ENCODE peak calls at places on chromosomes 7 and 10, in four cellular contexts. G is left cardiac atrium, X is dermis microvascular lymphatic vessel endothelial cell, F is NCI-H1092. O is an unnamed sample.

GRCh38 chr7:130917669-130918128 is 183.7 kb upstream of the KLF14 start:
- DNase-seq in G (no peak), X (peak; percentile 72), F (no peak), O (no peak)

GRCh38 chr7:75879771-75880184 is 944 bp downstream of the RHBDD2 start:
- DNase-seq in G (no peak), X (peak; percentile 16), F (no peak), O (no peak)

GRCh38 chr7:107860981-107861652 is 29.9 kb upstream of the DLD start:
- DNase-seq in G (no peak), X (no peak), F (no peak), O (peak; percentile 44)

GRCh38 chr10:73838008-73838567 is 26.7 kb upstream of the NDST2 start:
- DNase-seq in G (no peak), X (no peak), F (no peak), O (no peak)

GRCh38 chr10:105837951-105838350 is 1196.9 kb downstream of the SORCS3 start:
- DNase-seq in G (no peak), X (no peak), F (no peak), O (peak; percentile 2)

GRCh38 chr7:19117081-19117869 is at the start of gene TWIST1:
- DNase-seq in G (peak; percentile 67), X (peak; percentile 19), F (peak; percentile 23), O (no peak)

GRCh38 chr7:24227603-24228359 is 56.2 kb upstream of the NPY start:
- DNase-seq in G (no peak), X (no peak), F (no peak), O (no peak)

GRCh38 chr10:8583096-8583495 is 528.6 kb downstream of the GATA3 start:
- DNase-seq in G (no peak), X (no peak), F (no peak), O (no peak)

GRCh38 chr7:23471090-23471859 is 984 bp upstream of the IGF2BP3 start:
- DNase-seq in G (no peak), X (peak; percentile 75), F (peak; percentile 92), O (no peak)

GRCh38 chr10:63720072-63720537 is 198.9 kb downstream of the REEP3 start:
- DNase-seq in G (no peak), X (peak; percentile 66), F (peak; percentile 33), O (peak; percentile 54)

GRCh38 chr7:7564323-7564780 is 2.3 kb upstream of the MIOS start:
- DNase-seq in G (no peak), X (no peak), F (no peak), O (no peak)

GRCh38 chr7:138564365-138564764 is 104.3 kb downstream of the TRIM24 start:
- DNase-seq in G (no peak), X (no peak), F (no peak), O (no peak)

GRCh38 chr10:5971315-5971832 is 6.0 kb downstream of the IL15RA start:
- DNase-seq in G (peak; percentile 72), X (peak; percentile 85), F (no peak), O (no peak)

GRCh38 chr7:77428777-77429231 is 12.7 kb upstream of the GSAP start:
- DNase-seq in G (peak; percentile 24), X (no peak), F (no peak), O (peak; percentile 94)

GRCh38 chr7:69364814-69365587 is 233.3 kb upstream of the AUTS2 start:
- DNase-seq in G (no peak), X (no peak), F (no peak), O (no peak)

GRCh38 chr10:16602104-16602735 is 80.5 kb upstream of the C1QL3 start:
- DNase-seq in G (no peak), X (no peak), F (no peak), O (no peak)

GRCh38 chr10:99845837-99846382 is 63.5 kb downstream of the ABCC2 start:
- DNase-seq in G (peak; percentile 79), X (peak; percentile 91), F (peak; percentile 43), O (peak; percentile 75)

GRCh38 chr7:76327610-76328009 is 25.1 kb downstream of the HSPB1 start:
- DNase-seq in G (no peak), X (peak; percentile 65), F (no peak), O (no peak)

GRCh38 chr10:28311104-28311503 is 8.2 kb upstream of the MPP7 start:
- DNase-seq in G (no peak), X (no peak), F (no peak), O (no peak)

GRCh38 chr10:67923551-67923950 is 39.1 kb downstream of the SIRT1 start:
- DNase-seq in G (no peak), X (no peak), F (no peak), O (no peak)

O was measured in thyroid gland.